ENCODE peak calls at places on chromosomes 4 and X, in five cellular contexts. H is WERI-Rb-1, T is IMR-90, Q is tibial artery, X is fibroblast of lung. U is an unnamed sample.

GRCh38 chrX:45591650-45592049 is 391.0 kb upstream of the DIPK2B start:
- DNase-seq in H (no peak), T (no peak), Q (no peak), X (no peak), U (no peak)

GRCh38 chrX:3345281-3346081 is 971 bp downstream of the MXRA5 start:
- DNase-seq in H (no peak), T (no peak), Q (peak; percentile 20), X (peak; percentile 56), U (peak; percentile 44)

GRCh38 chrX:153158319-153158718 is 20.8 kb upstream of the MAGEA1 start:
- DNase-seq in H (no peak), T (no peak), Q (no peak), X (no peak), U (no peak)

GRCh38 chrX:38939067-38939466 is 137.8 kb downstream of the MID1IP1 start:
- DNase-seq in H (no peak), T (peak; percentile 55), Q (peak; percentile 44), X (peak; percentile 68), U (no peak)

GRCh38 chr4:105520819-105521790 is 31.3 kb upstream of the ARHGEF38 start:
- DNase-seq in H (peak; percentile 57), T (peak; percentile 32), Q (no peak), X (peak; percentile 42), U (no peak)

GRCh38 chr4:78845469-78845868 is 69.3 kb downstream of the BMP2K start:
- DNase-seq in H (no peak), T (no peak), Q (no peak), X (no peak), U (no peak)

GRCh38 chr4:82447886-82448285 is 17.5 kb downstream of the ENOPH1 start:
- DNase-seq in H (no peak), T (no peak), Q (no peak), X (no peak), U (no peak)

GRCh38 chr4:126038492-126039236 is 723.9 kb downstream of the FAT4 start:
- DNase-seq in H (no peak), T (no peak), Q (no peak), X (peak; percentile 12), U (no peak)

DNA sequence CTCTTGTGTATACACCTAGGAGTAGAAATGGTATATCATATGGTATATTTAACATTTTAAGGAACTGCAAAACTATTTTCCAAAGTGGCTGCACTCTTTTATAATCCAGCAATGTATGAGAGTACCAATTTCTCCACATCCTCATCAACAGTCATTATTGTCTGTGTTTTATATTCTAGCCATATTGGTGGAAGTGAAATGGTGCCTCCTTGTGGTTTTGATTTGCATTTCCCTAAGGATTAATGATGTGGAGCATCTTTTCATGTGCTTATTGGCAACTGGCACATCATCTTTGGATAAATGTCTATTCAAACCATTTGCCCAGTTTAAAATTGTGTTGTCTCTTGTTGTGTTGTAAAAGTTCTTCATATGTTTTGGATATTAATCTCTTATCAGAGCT is 9.6 kb downstream of the BMP15 start:
- DNase-seq in H (no peak), T (peak; percentile 18), Q (no peak), X (peak; percentile 6), U (no peak)
- TF ChIP-seq CTCF in H (peak; percentile 5), T (peak; percentile 49), Q (peak; percentile 26), X (peak; percentile 38), U (peak; percentile 31)

GRCh38 chrX:155967653-155968052 is 29.8 kb upstream of the IL9R start:
- DNase-seq in H (no peak), T (no peak), Q (no peak), X (no peak), U (no peak)

GRCh38 chrX:155966876-155967275 is 30.6 kb upstream of the IL9R start:
- DNase-seq in H (peak; percentile 89), T (no peak), Q (no peak), X (no peak), U (no peak)

GRCh38 chrX:155962906-155963305 is 34.6 kb upstream of the IL9R start:
- DNase-seq in H (no peak), T (no peak), Q (no peak), X (no peak), U (no peak)

DNA sequence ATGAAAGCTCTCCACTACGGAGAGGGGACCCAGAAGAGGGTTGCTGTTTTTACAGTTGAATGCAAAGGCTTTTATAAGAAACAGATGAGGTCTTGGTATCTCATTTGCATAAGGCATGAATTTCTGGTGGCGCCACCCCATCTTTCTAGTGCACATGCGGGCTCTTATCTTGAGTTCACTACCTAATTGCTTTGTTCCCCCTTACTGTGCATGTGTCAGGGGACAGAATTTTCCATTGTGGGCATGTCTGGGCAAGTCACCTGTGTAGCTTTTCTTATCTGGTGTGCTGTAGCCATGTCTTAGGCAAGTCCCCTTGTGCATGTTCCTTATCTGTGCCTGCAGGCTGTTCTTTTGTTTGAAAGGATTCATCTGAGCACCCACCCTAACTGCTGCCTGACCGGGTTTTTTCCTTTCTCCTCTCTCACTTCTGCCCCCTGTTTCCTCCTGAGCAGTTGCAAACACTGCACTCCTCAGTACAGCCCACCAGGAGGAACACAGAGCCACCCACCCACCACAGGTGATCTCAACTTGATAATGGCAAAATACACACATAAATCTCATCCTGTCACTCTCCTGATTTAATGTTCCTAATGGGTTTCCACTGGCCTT is 29.3 kb upstream of the IL9R start:
- DNase-seq in H (peak; percentile 59), T (no peak), Q (no peak), X (no peak), U (no peak)
- H3K9me3 ChIP-seq in H (peaks cover 14% of the 10 kb centered on the region), T (no peaks in the 10 kb centered on the region), Q (no peaks in the 10 kb centered on the region), X (no peaks in the 10 kb centered on the region), U (peaks cover 13% of the 10 kb centered on the region)

GRCh38 chr4:132227349-132228165 is 921.5 kb upstream of the PCDH10 start:
- DNase-seq in H (peak; percentile 84), T (peak; percentile 2), Q (no peak), X (peak; percentile 43), U (peak; percentile 60)
- TF ChIP-seq CTCF in H (peak; percentile 87), T (peak; percentile 35), Q (no peak), X (peak; percentile 45), U (no peak)

GRCh38 chrX:1265061-1265460 is 3.6 kb upstream of the CSF2RA start:
- DNase-seq in H (no peak), T (no peak), Q (no peak), X (no peak), U (peak; percentile 0)
- H3K9me3 ChIP-seq in H (peaks cover 5% of the 10 kb centered on the region), T (peaks cover 24% of the 10 kb centered on the region), Q (no peaks in the 10 kb centered on the region), X (peaks cover 4% of the 10 kb centered on the region), U (no peaks in the 10 kb centered on the region)